ENCODE peak calls at places on chromosomes 12 and 14, in seven cellular contexts. G, Z, M, R, A, J and E are unnamed samples.

GRCh38 chr12:131114942-131115584 is 161.4 kb downstream of the ADGRD1 start:
- DNase-seq in R (no peak), Z (no peak), A (peak), G (no peak), J (no peak), M (no peak), E (no peak)

GRCh38 chr12:115597157-115597712 is 680.3 kb downstream of the MED13L start:
- DNase-seq in Z (peak), A (no peak), G (no peak), M (no peak), R (no peak), J (peak), E (no peak)

GRCh38 chr12:40745386-40745785 is 53.1 kb downstream of the CNTN1 start:
- DNase-seq in J (no peak), A (no peak), G (no peak), Z (peak), M (no peak), R (no peak), E (no peak)

GRCh38 chr14:25953532-25954144 is 644.2 kb downstream of the NOVA1 start:
- DNase-seq in M (peak), J (no peak), A (no peak), R (no peak), G (no peak), Z (peak), E (no peak)

GRCh38 chr12:510071-510825 is 50.5 kb downstream of the B4GALNT3 start:
- DNase-seq in A (peak), Z (peak), G (no peak), M (no peak), R (peak), J (no peak), E (no peak)

GRCh38 chr12:55852740-55853139 is 10.0 kb upstream of the MMP19 start:
- DNase-seq in R (no peak), G (no peak), M (no peak), J (no peak), Z (no peak), A (no peak), E (no peak)

GRCh38 chr14:37598973-37599526 is 3.6 kb downstream of the TTC6 start:
- DNase-seq in Z (no peak), G (no peak), M (no peak), R (no peak), J (no peak), A (no peak), E (no peak)

GRCh38 chr14:23182372-23183014 is 967 bp downstream of the SLC7A8 start:
- DNase-seq in Z (peak), A (peak), R (peak), M (no peak), J (no peak), G (no peak), E (no peak)

GRCh38 chr14:23141706-23142467 is 22.8 kb upstream of the CEBPE start:
- DNase-seq in R (peak), Z (peak), G (no peak), J (peak), M (no peak), A (peak), E (no peak)

GRCh38 chr12:6188954-6189353 is 11.2 kb upstream of the CD9 start:
- DNase-seq in G (no peak), R (no peak), Z (no peak), J (no peak), A (no peak), M (no peak), E (no peak)

GRCh38 chr12:28787151-28787550 is 361.9 kb upstream of the FAR2 start:
- DNase-seq in R (no peak), G (no peak), A (no peak), M (no peak), Z (no peak), J (no peak), E (no peak)

GRCh38 chr14:63383776-63384367 is 65.1 kb upstream of the GPHB5 start:
- DNase-seq in M (no peak), G (no peak), J (no peak), Z (no peak), R (no peak), A (no peak), E (no peak)

GRCh38 chr12:110528277-110528839 is 26.2 kb downstream of the RAD9B start:
- DNase-seq in M (no peak), J (no peak), Z (no peak), R (no peak), A (no peak), G (no peak), E (no peak)

GRCh38 chr12:179131-179884 is 34.6 kb downstream of the SLC6A12 start:
- DNase-seq in A (no peak), M (no peak), R (no peak), J (no peak), G (no peak), Z (no peak), E (no peak)

GRCh38 chr12:26701604-26702215 is 131.3 kb downstream of the ITPR2 start:
- DNase-seq in G (no peak), Z (peak), A (no peak), J (peak), R (no peak), M (no peak), E (no peak)

GRCh38 chr14:54488318-54488645 is 498 bp downstream of the GMFB start:
- DNase-seq in M (no peak), R (no peak), Z (peak), A (no peak), J (no peak), G (no peak), E (no peak)
- TF ChIP-seq CTCF in M (no peak), R (no peak), Z (peak), A (no peak), J (no peak), G (no peak), E (no peak)

GRCh38 chr12:17284873-17285272 is 678.9 kb upstream of the LMO3 start:
- DNase-seq in J (no peak), A (no peak), M (no peak), G (no peak), Z (no peak), R (no peak), E (no peak)

GRCh38 chr12:17283563-17283962 is 677.6 kb upstream of the LMO3 start:
- DNase-seq in G (no peak), J (no peak), M (no peak), R (no peak), A (no peak), Z (no peak), E (no peak)

GRCh38 chr12:17276196-17276595 is 670.2 kb upstream of the LMO3 start:
- DNase-seq in R (no peak), Z (no peak), J (no peak), A (no peak), G (no peak), M (no peak), E (no peak)

GRCh38 chr12:17278946-17279345 is 673.0 kb upstream of the LMO3 start:
- DNase-seq in A (no peak), Z (peak), M (no peak), R (no peak), J (no peak), G (no peak), E (no peak)
- TF ChIP-seq CTCF in A (no peak), Z (peak), M (no peak), R (peak), J (peak), G (peak), E (peak)

GRCh38 chr14:29518335-29518734 is 409.3 kb downstream of the PRKD1 start:
- DNase-seq in R (no peak), J (peak), A (no peak), G (no peak), Z (no peak), M (no peak), E (no peak)
- TF ChIP-seq CTCF in R (no peak), J (peak), A (no peak), G (no peak), Z (no peak), M (no peak), E (peak)

GRCh38 chr14:46487582-46488350 is 163.8 kb downstream of the RPL10L start:
- DNase-seq in A (no peak), M (no peak), Z (no peak), J (no peak), R (no peak), G (no peak), E (no peak)

GRCh38 chr14:46488374-46488773 is 163.2 kb downstream of the RPL10L start:
- DNase-seq in A (no peak), G (no peak), R (no peak), Z (peak), M (no peak), J (no peak), E (no peak)

DNA sequence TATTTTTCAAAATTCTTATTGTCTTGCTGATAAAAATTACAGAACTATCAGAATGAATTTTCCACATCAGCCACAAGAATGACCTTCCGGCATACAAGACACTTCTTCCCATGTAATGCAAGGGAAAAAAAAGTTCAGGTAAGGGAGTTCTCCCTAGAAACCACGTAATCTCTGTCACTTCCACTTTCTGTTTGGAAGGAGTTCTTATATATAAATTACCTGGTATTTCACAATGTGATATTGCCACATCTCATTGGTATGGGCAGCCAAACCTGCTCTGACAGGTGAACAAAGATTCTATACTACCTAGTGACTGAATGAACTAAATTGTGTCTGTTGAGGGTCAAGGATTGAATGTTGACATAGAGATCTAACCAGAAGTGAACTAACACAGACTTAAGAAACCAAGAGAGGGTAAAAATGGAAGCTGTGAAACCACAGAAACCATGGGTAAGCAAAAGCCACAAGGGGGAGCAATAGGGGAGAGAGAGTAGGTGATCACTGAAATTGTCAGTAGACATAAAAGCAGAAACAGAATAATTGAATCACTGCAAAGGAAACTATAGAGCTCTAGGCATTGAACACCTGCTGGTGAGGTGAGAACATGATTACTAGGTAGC is 161.3 kb downstream of the RPL10L start:
- DNase-seq in G (no peak), M (no peak), R (no peak), A (no peak), J (no peak), Z (peak), E (no peak)
- TF ChIP-seq CTCF in G (peak), M (no peak), R (peak), A (peak), J (no peak), Z (peak), E (peak)

GRCh38 chr12:52670961-52671360 is 9.2 kb downstream of the KRT1 start:
- DNase-seq in G (no peak), M (no peak), J (no peak), A (no peak), R (no peak), Z (peak), E (no peak)

GRCh38 chr12:52669426-52669825 is 10.8 kb downstream of the KRT1 start:
- DNase-seq in J (no peak), A (no peak), R (no peak), Z (no peak), G (no peak), M (no peak), E (no peak)

GRCh38 chr12:52670506-52670905 is 9.7 kb downstream of the KRT1 start:
- DNase-seq in G (no peak), Z (no peak), R (no peak), J (no peak), A (no peak), M (no peak), E (no peak)

GRCh38 chr12:52667509-52667908 is 12.7 kb downstream of the KRT1 start:
- DNase-seq in R (no peak), J (no peak), Z (no peak), M (no peak), A (no peak), G (no peak), E (no peak)

DNA sequence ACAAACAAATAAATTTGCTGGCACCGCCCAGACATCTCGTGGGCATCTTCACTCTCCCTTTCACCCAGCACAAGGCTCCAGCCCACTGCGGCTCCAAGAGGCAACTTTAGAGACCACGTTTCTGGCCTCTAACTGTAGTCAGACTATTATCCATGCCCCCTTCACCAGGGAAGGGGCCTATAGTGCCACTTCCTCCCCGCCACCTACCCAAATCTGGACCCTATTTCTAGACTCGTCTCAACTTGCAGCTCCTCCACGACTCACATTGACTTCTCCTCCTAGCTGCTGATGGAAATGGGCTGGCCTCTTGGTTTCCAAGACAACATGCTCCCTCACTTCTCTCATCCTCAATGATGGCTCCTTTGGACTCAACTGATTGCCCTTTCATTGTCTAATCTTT is 12.3 kb downstream of the KRT1 start:
- DNase-seq in M (no peak), Z (no peak), R (no peak), J (no peak), A (no peak), G (no peak), E (no peak)
- TF ChIP-seq CTCF in M (no peak), Z (no peak), R (no peak), J (no peak), A (no peak), G (no peak), E (no peak)